ENCODE peak calls at places on chromosomes 6 and 20, in five cellular contexts. I is HCT116, O is tibial artery, Z is A549, U is WERI-Rb-1. Y is an unnamed sample.

GRCh38 chr6:82370788-82371187 is 7.2 kb downstream of the TPBG start:
- DNase-seq in I (no peak), O (no peak), Z (no peak), U (no peak), Y (no peak)

GRCh38 chr6:3997144-3997770 is 81.7 kb downstream of the FAM217A start:
- DNase-seq in I (no peak), O (no peak), Z (no peak), U (no peak), Y (peak)

GRCh38 chr6:43981363-43981990 is 145.8 kb downstream of the MRPL14 start:
- DNase-seq in I (no peak), O (peak), Z (no peak), U (peak), Y (no peak)

GRCh38 chr6:128063850-128064539 is 163.1 kb upstream of the THEMIS start:
- DNase-seq in I (no peak), O (no peak), Z (no peak), U (no peak), Y (no peak)

GRCh38 chr6:104472245-104472644 is 387.5 kb downstream of the HACE1 start:
- DNase-seq in I (no peak), O (no peak), Z (no peak), U (no peak), Y (no peak)

GRCh38 chr20:13312300-13312699 is 91.2 kb downstream of the ISM1 start:
- DNase-seq in I (no peak), O (no peak), Z (no peak), U (no peak), Y (no peak)

GRCh38 chr6:80438728-80439127 is 332.3 kb downstream of the BCKDHB start:
- DNase-seq in I (peak), O (no peak), Z (peak), U (no peak), Y (peak)

GRCh38 chr20:56453347-56453746 is 15.1 kb upstream of the RTF2 start:
- DNase-seq in I (no peak), O (no peak), Z (no peak), U (no peak), Y (no peak)

GRCh38 chr20:21436186-21436585 is 38.9 kb upstream of the NKX2-4 start:
- DNase-seq in I (peak), O (no peak), Z (peak), U (no peak), Y (peak)

GRCh38 chr6:158706369-158706982 is 56.6 kb downstream of the SYTL3 start:
- DNase-seq in I (peak), O (peak), Z (peak), U (peak), Y (peak)

GRCh38 chr6:50720623-50721022 is 7.3 kb downstream of the TFAP2D start:
- DNase-seq in I (no peak), O (no peak), Z (no peak), U (no peak), Y (peak)

GRCh38 chr6:45663181-45664180 is 285.7 kb upstream of the SUPT3H start:
- DNase-seq in I (no peak), O (peak), Z (no peak), U (peak), Y (no peak)

GRCh38 chr6:14084388-14084787 is 33.2 kb upstream of the CD83 start:
- DNase-seq in I (no peak), O (no peak), Z (no peak), U (no peak), Y (no peak)

GRCh38 chr6:9646346-9647042 is 768.4 kb downstream of the TFAP2A start:
- DNase-seq in I (no peak), O (peak), Z (no peak), U (no peak), Y (peak)

GRCh38 chr6:125314019-125314581 is 12.3 kb upstream of the HDDC2 start:
- DNase-seq in I (peak), O (peak), Z (peak), U (peak), Y (peak)

GRCh38 chr20:58614984-58615760 is 35.9 kb upstream of the STX16 start:
- DNase-seq in I (no peak), O (no peak), Z (no peak), U (no peak), Y (no peak)

GRCh38 chr6:36914227-36914794 is 28.6 kb downstream of the C6orf89 start:
- DNase-seq in I (peak), O (no peak), Z (peak), U (no peak), Y (no peak)

GRCh38 chr6:27332692-27333641 is 20.9 kb upstream of the POM121L2 start:
- DNase-seq in I (peak), O (no peak), Z (peak), U (no peak), Y (peak)
- TF ChIP-seq CTCF in I (no peak), O (no peak), Z (no peak), U (no peak), Y (no peak)

GRCh38 chr6:1385129-1386042 is 4.0 kb upstream of the FOXF2 start:
- DNase-seq in I (no peak), O (no peak), Z (no peak), U (no peak), Y (no peak)
- H3K4me3 ChIP-seq in I (no peak), O (no peak), Z (no peak), U (no peak), Y (no peak)

GRCh38 chr6:113968472-113968871 is 2.5 kb downstream of the HDAC2 start:
- DNase-seq in I (no peak), O (no peak), Z (no peak), U (no peak), Y (no peak)

GRCh38 chr6:113971786-113972185 is 838 bp upstream of the HDAC2 start:
- DNase-seq in I (no peak), O (no peak), Z (no peak), U (no peak), Y (no peak)

GRCh38 chr6:113967777-113968176 is 3.2 kb downstream of the HDAC2 start:
- DNase-seq in I (no peak), O (no peak), Z (no peak), U (no peak), Y (no peak)

GRCh38 chr6:113969888-113970807 is 800 bp downstream of the HDAC2 start:
- DNase-seq in I (no peak), O (peak), Z (no peak), U (peak), Y (peak)

DNA sequence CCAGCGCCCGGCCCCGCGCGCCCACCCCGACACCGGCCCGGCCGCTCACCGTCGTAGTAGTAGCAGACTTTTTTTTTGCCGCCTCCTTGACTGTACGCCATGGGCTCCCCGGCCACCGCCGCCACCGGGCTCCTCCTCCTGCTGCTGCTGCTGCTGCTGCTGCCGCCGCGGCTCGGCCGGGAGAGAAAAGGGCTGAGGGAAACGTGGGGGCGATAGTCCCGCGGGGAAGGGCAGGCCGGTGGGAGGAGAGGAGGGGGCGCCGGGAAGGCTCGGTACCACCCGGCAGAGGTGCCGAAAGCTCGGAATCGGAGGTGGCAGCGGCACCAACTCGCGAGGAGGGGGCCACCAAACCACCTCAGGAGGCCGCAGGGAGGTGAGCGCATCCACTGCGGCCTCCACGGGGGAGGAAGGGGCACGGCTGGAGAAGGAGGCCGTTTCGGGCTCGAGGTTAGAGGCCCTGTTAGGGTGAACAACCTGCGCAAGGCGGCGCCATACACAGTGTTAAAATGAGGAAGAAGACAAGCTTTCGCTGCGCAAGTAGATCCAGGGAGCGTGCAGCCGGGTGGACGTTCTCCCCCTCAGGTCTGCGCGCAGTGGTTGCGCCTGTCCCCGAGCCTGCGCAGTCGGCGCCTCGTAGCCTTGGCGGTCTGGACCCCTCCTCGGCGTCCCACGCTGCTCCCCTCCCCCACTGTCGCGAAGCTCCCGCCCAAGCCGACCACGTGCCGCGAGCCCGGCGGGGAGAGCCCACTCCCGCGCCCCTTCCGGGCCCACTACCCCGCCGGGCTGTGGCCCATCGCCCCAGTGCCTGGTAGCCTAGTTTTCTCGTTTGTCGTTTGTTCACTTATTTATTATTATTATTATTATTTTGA is at the start of gene HDAC2:
- DNase-seq in I (peak), O (peak), Z (peak), U (peak), Y (peak)
- TF ChIP-seq CTCF in I (no peak), O (no peak), Z (no peak), U (peak), Y (no peak)

GRCh38 chr20:24134284-24134683 is 145.7 kb upstream of the GGTLC1 start:
- DNase-seq in I (no peak), O (no peak), Z (no peak), U (no peak), Y (no peak)
- H3K4me3 ChIP-seq in I (no peak), O (no peak), Z (no peak), U (no peak), Y (no peak)

GRCh38 chr6:30363459-30363858 is 18.5 kb downstream of the RPP21 start:
- DNase-seq in I (no peak), O (no peak), Z (no peak), U (peak), Y (no peak)

GRCh38 chr6:30361661-30362060 is 16.7 kb downstream of the RPP21 start:
- DNase-seq in I (no peak), O (no peak), Z (no peak), U (peak), Y (no peak)

GRCh38 chr6:30359276-30359675 is 14.3 kb downstream of the RPP21 start:
- DNase-seq in I (no peak), O (no peak), Z (no peak), U (peak), Y (no peak)

GRCh38 chr6:30360139-30360538 is 15.2 kb downstream of the RPP21 start:
- DNase-seq in I (no peak), O (no peak), Z (no peak), U (peak), Y (no peak)

GRCh38 chr6:30364591-30364990 is 19.6 kb downstream of the RPP21 start:
- DNase-seq in I (no peak), O (no peak), Z (no peak), U (peak), Y (no peak)
- TF ChIP-seq CTCF in I (peak), O (no peak), Z (no peak), U (peak), Y (no peak)

DNA sequence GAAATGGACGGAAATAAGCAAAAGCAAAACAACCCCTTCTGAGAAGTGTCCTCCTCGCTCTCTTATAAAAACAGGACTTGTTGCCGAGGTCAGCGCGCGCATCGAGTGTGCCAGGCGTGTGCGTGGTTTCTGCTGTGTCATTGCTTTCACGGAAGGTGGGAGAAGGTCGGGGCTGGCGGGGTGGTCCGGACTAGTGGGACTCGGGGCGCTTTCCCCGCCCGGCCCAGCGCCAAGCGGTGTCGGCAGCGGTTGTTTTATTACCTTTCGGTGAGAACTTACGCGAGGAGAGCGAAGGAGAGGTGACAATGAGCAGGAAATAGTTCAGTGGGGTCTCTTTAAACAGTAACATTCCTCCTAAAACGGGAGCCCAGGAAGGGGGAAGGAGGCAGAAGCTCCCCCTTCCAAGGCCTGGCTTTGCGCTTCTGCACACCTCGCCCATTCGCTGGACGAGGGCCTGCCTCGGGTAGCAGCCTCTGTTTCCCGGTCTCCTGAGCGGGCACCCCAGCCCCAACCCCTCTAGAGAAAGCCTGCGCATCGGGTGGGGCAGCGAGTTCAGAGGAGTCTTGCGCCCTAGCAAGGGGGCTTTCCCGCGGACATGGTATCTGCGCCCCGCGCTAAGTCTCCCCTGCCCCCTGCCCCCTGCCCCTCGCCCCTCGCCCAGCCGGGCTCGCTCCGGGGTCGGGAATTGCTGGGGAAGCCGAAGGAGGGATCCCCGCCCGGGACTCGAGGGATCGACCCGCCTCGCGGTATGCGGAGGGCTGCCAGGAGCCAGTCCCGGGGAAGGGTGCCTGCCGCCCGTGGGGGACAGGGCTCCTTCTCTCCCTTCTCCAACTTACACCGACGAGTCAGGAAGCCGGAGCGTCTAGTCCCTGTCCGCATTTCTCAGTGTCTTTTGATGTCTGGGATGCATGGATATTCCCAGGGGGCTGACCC is 1.2 kb upstream of the TBXT start:
- DNase-seq in I (no peak), O (no peak), Z (no peak), U (no peak), Y (no peak)
- H3K4me3 ChIP-seq in I (no peak), O (no peak), Z (peak), U (peak), Y (no peak)

DNA sequence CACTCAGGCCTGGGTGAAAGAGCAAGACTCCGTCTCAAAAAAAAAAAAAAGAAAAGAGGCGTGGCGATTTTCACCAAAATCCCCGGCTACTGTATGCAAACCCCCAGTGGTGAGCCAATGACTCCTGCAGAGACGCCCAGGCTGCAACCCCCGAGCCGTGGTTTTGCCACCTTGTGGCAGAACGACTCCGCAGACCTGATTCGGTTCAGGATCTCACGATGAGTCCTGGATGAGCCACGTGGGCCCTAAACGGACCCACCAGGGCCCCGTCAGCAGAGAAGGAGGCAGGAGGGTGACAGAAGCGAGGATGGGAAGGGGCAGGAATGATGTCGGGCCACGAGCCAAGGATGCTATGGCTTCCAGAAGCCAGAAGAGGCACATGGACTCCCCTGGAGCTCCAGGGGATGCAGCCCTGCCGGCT is 42.5 kb downstream of the SLC2A4RG start:
- DNase-seq in I (peak), O (no peak), Z (no peak), U (no peak), Y (no peak)
- TF ChIP-seq CTCF in I (peak), O (no peak), Z (no peak), U (no peak), Y (no peak)

GRCh38 chr6:132400641-132401119 is 595 bp downstream of the MOXD1 start:
- DNase-seq in I (no peak), O (no peak), Z (no peak), U (no peak), Y (no peak)
- H3K4me3 ChIP-seq in I (no peak), O (peak), Z (peak), U (peak), Y (peak)

DNA sequence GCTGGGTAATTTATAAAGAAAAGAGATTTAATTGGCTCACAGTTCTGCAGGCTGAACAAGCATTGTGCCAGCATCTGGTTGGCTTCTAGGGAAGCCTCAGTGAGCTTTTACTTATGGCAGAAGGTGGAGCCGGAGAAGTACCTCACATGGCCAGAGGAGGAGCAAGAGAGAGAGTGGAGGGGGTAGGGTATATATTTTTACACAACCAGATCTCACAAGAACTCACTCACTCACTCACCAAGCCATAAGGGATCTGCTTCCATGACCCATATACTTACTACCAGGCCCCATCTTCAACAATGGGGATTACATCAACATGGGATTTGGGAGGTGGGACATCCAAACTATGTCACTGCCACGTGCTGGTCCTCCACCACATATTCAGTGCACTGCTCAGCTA is 152.6 kb upstream of the PRND start:
- DNase-seq in I (no peak), O (no peak), Z (no peak), U (no peak), Y (no peak)
- TF ChIP-seq CTCF in I (no peak), O (no peak), Z (no peak), U (peak), Y (no peak)